ENCODE peak calls at places on chromosomes 16 and 17, in seven cellular contexts. J is stimulated activated CD4-positive, alpha-beta T cell treated with anti-CD3 and anti-CD28 coated beads, Interleukin-15, amount 100 ng/mL, for 48 hours; R is activated naive CD8-positive, alpha-beta T cell treated with anti-CD3 and anti-CD28 coated beads for 36 hours; H is caudate nucleus; N is WERI-Rb-1; V is SHP77; W is NK-92 treated with Interleukin-12 subunit alpha and Interleukin-12 subunit beta, amount 100 ng/mL, for 24 hours. A is an unnamed sample.

GRCh38 chr17:2392252-2393183 is 8.3 kb downstream of the MNT start:
- DNase-seq in J (peak), R (peak), H (peak), N (peak), V (peak), W (peak), A (peak)

GRCh38 chr17:36935681-36936454 is 1.4 kb upstream of the LHX1 start:
- DNase-seq in J (no peak), R (no peak), H (no peak), N (no peak), V (no peak), W (no peak), A (no peak)

GRCh38 chr16:6558133-6558532 is 774.5 kb upstream of the RBFOX1 start:
- DNase-seq in J (no peak), R (no peak), H (no peak), N (no peak), V (no peak), W (no peak), A (no peak)

GRCh38 chr17:4950075-4950756 is 703 bp upstream of the ENO3 start:
- DNase-seq in J (no peak), R (peak), H (no peak), N (no peak), V (peak), W (no peak), A (no peak)

GRCh38 chr16:3074860-3075545 is 9.6 kb downstream of the IL32 start:
- DNase-seq in J (peak), R (peak), H (no peak), N (no peak), V (no peak), W (peak), A (no peak)

GRCh38 chr17:63189082-63189481 is 223.0 kb downstream of the TANC2 start:
- DNase-seq in J (no peak), R (no peak), H (no peak), N (no peak), V (no peak), W (no peak), A (no peak)

GRCh38 chr16:24504467-24505345 is 34.7 kb upstream of the RBBP6 start:
- DNase-seq in J (peak), R (peak), H (peak), N (peak), V (peak), W (peak), A (peak)

GRCh38 chr16:17512636-17513220 is 42.0 kb upstream of the XYLT1 start:
- DNase-seq in J (no peak), R (no peak), H (no peak), N (no peak), V (no peak), W (no peak), A (no peak)

GRCh38 chr17:18191967-18192366 is 8.3 kb downstream of the ALKBH5 start:
- DNase-seq in J (no peak), R (no peak), H (no peak), N (no peak), V (no peak), W (no peak), A (no peak)

GRCh38 chr16:2663553-2664521 is 18.5 kb upstream of the KCTD5 start:
- DNase-seq in J (peak), R (peak), H (no peak), N (no peak), V (no peak), W (no peak), A (no peak)

GRCh38 chr17:74744714-74745547 is 3.5 kb upstream of the NHERF1 start:
- DNase-seq in J (peak), R (peak), H (no peak), N (peak), V (peak), W (peak), A (peak)

GRCh38 chr17:7014995-7015586 is 2.7 kb downstream of the RNASEK start:
- DNase-seq in J (peak), R (peak), H (no peak), N (no peak), V (peak), W (peak), A (no peak)

GRCh38 chr17:66975614-66976378 is 11.3 kb downstream of the CACNG4 start:
- DNase-seq in J (no peak), R (no peak), H (no peak), N (peak), V (peak), W (peak), A (no peak)

GRCh38 chr16:66522816-66523590 is 26.9 kb downstream of the TK2 start:
- DNase-seq in J (no peak), R (no peak), H (no peak), N (no peak), V (no peak), W (no peak), A (no peak)

GRCh38 chr16:1167276-1168107 is 14.6 kb downstream of the CACNA1H start:
- DNase-seq in J (no peak), R (no peak), H (peak), N (peak), V (peak), W (no peak), A (no peak)

GRCh38 chr16:9258423-9259051 is 167.1 kb downstream of the HAPSTR1 start:
- DNase-seq in J (no peak), R (peak), H (peak), N (peak), V (peak), W (peak), A (peak)

GRCh38 chr17:78966906-78967600 is 12.7 kb downstream of the LGALS3BP start:
- DNase-seq in J (no peak), R (no peak), H (no peak), N (no peak), V (no peak), W (no peak), A (no peak)

GRCh38 chr16:19923396-19923795 is 38.7 kb upstream of the GPRC5B start:
- DNase-seq in J (no peak), R (no peak), H (no peak), N (no peak), V (no peak), W (no peak), A (no peak)

GRCh38 chr17:82779541-82779940 is 27.7 kb downstream of the TBCD start:
- DNase-seq in J (no peak), R (no peak), H (no peak), N (no peak), V (no peak), W (no peak), A (no peak)

GRCh38 chr17:19987897-19988296 is 10.3 kb upstream of the AKAP10 start:
- DNase-seq in J (no peak), R (no peak), H (no peak), N (no peak), V (no peak), W (no peak), A (no peak)

GRCh38 chr17:41907633-41908539 is 10.9 kb downstream of the ACLY start:
- DNase-seq in J (no peak), R (no peak), H (no peak), N (peak), V (no peak), W (no peak), A (no peak)

GRCh38 chr17:78127240-78127887 is 1.2 kb downstream of the TMC6 start:
- DNase-seq in J (no peak), R (peak), H (peak), N (no peak), V (no peak), W (peak), A (no peak)